ENCODE peak calls at places on chromosomes 3 and 15, in ten cellular contexts. R is spleen; T is lower lobe of right lung; I is right lobe of liver; M is psoas muscle; E is H1; Q is CD4-positive, alpha-beta T cell; P is fibroblast of lung; H is uterus; A is lung. G is an unnamed sample.

GRCh38 chr3:27138005-27138404 is 231.2 kb downstream of the NEK10 start:
- DNase-seq in H (no peak), P (no peak), I (no peak), R (no peak), A (no peak), E (no peak), M (no peak), Q (no peak), T (no peak), G (no peak)

GRCh38 chr3:64575211-64575844 is 112.5 kb downstream of the ADAMTS9 start:
- DNase-seq in R (no peak), P (peak; percentile 13), T (no peak), Q (no peak), M (no peak), H (no peak), E (no peak), I (no peak), A (no peak), G (no peak)

GRCh38 chr3:89577517-89578252 is 470.3 kb downstream of the EPHA3 start:
- DNase-seq in R (no peak), T (no peak), E (no peak), I (no peak), P (no peak), M (no peak), Q (no peak), H (no peak), A (no peak), G (no peak)

GRCh38 chr3:82610236-82610635 is 848.8 kb upstream of the GBE1 start:
- DNase-seq in T (no peak), H (no peak), A (no peak), E (no peak), M (no peak), R (no peak), Q (no peak), P (peak; percentile 21), I (no peak), G (no peak)

GRCh38 chr15:43934480-43934879 is 107.7 kb downstream of the WDR76 start:
- DNase-seq in R (no peak), A (no peak), E (no peak), T (no peak), P (peak; percentile 34), M (no peak), H (no peak), I (no peak), Q (no peak), G (no peak)

GRCh38 chr15:50773389-50773788 is 7.9 kb upstream of the SPPL2A start:
- DNase-seq in H (no peak), E (no peak), M (no peak), I (no peak), R (no peak), Q (no peak), A (no peak), P (peak; percentile 12), T (no peak), G (no peak)

GRCh38 chr3:194471863-194472262 is 14.9 kb downstream of the ATP13A3 start:
- DNase-seq in T (no peak), M (no peak), E (no peak), H (no peak), Q (no peak), P (no peak), R (no peak), A (no peak), I (no peak), G (no peak)

GRCh38 chr3:185253645-185254410 is at the start of gene EHHADH:
- DNase-seq in A (peak; percentile 81), P (peak; percentile 71), Q (peak; percentile 38), E (peak; percentile 61), M (peak; percentile 76), I (peak; percentile 94), T (peak; percentile 88), R (peak; percentile 94), H (peak; percentile 46), G (peak; percentile 10)

GRCh38 chr3:133996251-133996661 is 33.5 kb downstream of the SLCO2A1 start:
- DNase-seq in A (no peak), E (no peak), I (no peak), P (peak; percentile 13), H (no peak), T (no peak), R (no peak), M (no peak), Q (no peak), G (no peak)

DNA sequence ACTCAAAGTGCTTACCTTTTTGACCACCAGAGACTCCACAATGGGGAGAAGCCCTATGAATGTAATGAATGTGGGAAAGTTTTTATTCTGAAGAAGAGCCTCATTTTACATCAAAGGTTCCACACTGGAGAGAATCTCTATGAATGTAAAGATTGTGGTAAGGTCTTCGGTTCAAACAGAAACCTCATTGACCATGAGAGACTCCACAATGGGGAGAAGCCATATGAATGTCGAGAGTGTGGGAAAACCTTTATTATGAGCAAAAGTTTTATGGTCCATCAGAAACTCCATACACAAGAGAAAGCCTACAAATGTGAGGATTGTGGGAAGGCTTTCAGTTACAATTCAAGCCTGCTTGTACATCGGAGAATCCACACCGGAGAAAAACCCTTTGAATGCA is 5.5 kb upstream of the ZNF35 start:
- DNase-seq in I (no peak), E (no peak), R (no peak), Q (no peak), H (no peak), T (no peak), P (no peak), M (no peak), A (no peak), G (no peak)
- H3K9me3 ChIP-seq in I (no peaks in the 10 kb centered on the region), E (peaks cover 39% of the 10 kb centered on the region), R (peaks cover 68% of the 10 kb centered on the region), Q (peaks cover 84% of the 10 kb centered on the region), H (peaks cover 32% of the 10 kb centered on the region), T (peaks cover 53% of the 10 kb centered on the region), P (peaks cover 7% of the 10 kb centered on the region), M (peaks cover 53% of the 10 kb centered on the region), A (peaks cover 11% of the 10 kb centered on the region), G (peaks cover 32% of the 10 kb centered on the region)

GRCh38 chr15:39009740-39010139 is 445.1 kb upstream of the RASGRP1 start:
- DNase-seq in P (no peak), E (no peak), R (no peak), M (no peak), Q (no peak), T (no peak), H (no peak), A (no peak), I (no peak), G (no peak)
- H3K9me3 ChIP-seq in P (no peaks in the 10 kb centered on the region), E (peaks cover 26% of the 10 kb centered on the region), R (peaks cover 38% of the 10 kb centered on the region), M (peaks cover 11% of the 10 kb centered on the region), Q (peaks cover 9% of the 10 kb centered on the region), T (peaks cover 16% of the 10 kb centered on the region), H (peaks cover 12% of the 10 kb centered on the region), A (peaks cover 3% of the 10 kb centered on the region), I (no peaks in the 10 kb centered on the region), G (no peaks in the 10 kb centered on the region)

GRCh38 chr3:21105784-21106183 is 645.2 kb downstream of the ZNF385D start:
- DNase-seq in A (no peak), R (no peak), H (no peak), I (no peak), T (no peak), Q (no peak), M (no peak), P (no peak), E (no peak), G (no peak)
- H3K9me3 ChIP-seq in A (no peaks in the 10 kb centered on the region), R (peaks cover 19% of the 10 kb centered on the region), H (no peaks in the 10 kb centered on the region), I (no peaks in the 10 kb centered on the region), T (peaks cover 7% of the 10 kb centered on the region), Q (peaks cover 6% of the 10 kb centered on the region), M (peaks cover 6% of the 10 kb centered on the region), P (no peaks in the 10 kb centered on the region), E (no peaks in the 10 kb centered on the region), G (peaks cover 3% of the 10 kb centered on the region)

GRCh38 chr3:76550522-76551201 is 489.2 kb upstream of the ROBO2 start:
- DNase-seq in M (no peak), I (no peak), A (no peak), R (peak; percentile 64), E (no peak), T (no peak), Q (no peak), H (no peak), P (no peak), G (no peak)
- H3K9me3 ChIP-seq in M (no peaks in the 10 kb centered on the region), I (no peaks in the 10 kb centered on the region), A (peaks cover 9% of the 10 kb centered on the region), R (peaks cover 10% of the 10 kb centered on the region), E (no peaks in the 10 kb centered on the region), T (no peaks in the 10 kb centered on the region), Q (no peaks in the 10 kb centered on the region), H (no peaks in the 10 kb centered on the region), P (no peaks in the 10 kb centered on the region), G (no peaks in the 10 kb centered on the region)

DNA sequence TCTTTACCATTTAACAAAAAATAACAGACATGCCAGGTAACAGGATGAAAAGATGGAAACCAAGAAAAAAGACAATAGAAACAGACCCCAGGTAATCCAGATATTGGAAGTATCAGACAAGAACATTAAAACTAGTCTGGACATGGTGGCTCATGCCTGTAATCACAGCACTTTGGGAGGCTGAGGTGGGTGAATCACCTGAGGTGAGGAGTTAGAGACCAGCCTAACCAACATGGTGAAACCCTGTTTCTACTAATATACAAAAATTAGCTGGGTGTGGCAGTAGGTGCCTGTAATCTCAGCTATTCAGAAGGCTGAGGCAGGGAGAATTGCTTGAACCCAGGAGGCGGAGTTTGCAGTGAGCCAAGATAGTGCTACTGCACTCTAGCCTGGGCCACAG is 40.6 kb downstream of the ACAD9 start:
- DNase-seq in P (no peak), T (no peak), I (no peak), A (no peak), M (no peak), H (no peak), E (no peak), R (no peak), Q (no peak), G (no peak)
- H3K9me3 ChIP-seq in P (no peaks in the 10 kb centered on the region), T (peaks cover 11% of the 10 kb centered on the region), I (no peaks in the 10 kb centered on the region), A (peaks cover 3% of the 10 kb centered on the region), M (peaks cover 6% of the 10 kb centered on the region), H (no peaks in the 10 kb centered on the region), E (peaks cover 46% of the 10 kb centered on the region), R (peaks cover 25% of the 10 kb centered on the region), Q (no peaks in the 10 kb centered on the region), G (no peaks in the 10 kb centered on the region)

DNA sequence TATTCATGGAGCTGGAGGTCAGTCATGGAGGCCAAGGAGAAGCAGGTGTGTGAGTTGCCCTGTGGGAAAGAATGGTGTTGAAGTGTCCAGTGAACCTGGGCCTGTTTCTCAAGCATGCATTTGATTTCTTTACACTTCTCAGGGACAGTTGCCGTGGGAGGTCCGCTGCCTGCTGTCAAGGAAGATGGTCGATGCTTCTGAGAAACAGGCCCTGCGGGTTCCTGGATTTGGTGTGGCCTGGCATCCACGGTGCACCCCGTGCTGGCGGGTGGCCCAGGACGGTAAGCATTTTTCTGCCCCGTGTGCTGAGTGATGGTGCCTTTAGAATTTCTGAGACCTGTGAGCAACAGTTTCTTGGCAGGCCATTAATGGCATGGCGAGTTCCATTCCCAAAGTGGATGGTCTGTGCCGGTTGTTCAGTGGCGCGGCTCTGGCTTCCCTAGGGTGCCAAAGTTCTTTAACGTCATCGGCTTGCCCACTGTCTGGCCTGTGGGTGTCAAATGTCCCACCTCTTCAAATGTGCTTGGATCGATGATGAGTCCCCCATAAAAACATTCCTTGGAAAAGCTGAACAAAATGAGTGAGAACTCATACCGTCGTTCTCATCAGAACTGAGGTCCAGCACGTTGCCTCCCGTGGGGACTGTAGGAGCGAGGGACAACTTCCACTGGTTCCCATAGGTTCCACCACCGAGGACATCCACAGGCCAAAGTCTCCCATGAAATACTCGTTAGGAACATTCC is 107.2 kb downstream of the SNRPN start:
- DNase-seq in I (no peak), E (no peak), A (no peak), M (no peak), R (peak; percentile 46), T (peak; percentile 9), Q (no peak), H (peak; percentile 2), P (no peak), G (no peak)
- H3K9me3 ChIP-seq in I (no peaks in the 10 kb centered on the region), E (peaks cover 100% of the 10 kb centered on the region), A (peaks cover 100% of the 10 kb centered on the region), M (peaks cover 98% of the 10 kb centered on the region), R (peaks cover 100% of the 10 kb centered on the region), T (peaks cover 100% of the 10 kb centered on the region), Q (peaks cover 100% of the 10 kb centered on the region), H (peaks cover 98% of the 10 kb centered on the region), P (peaks cover 52% of the 10 kb centered on the region), G (peaks cover 51% of the 10 kb centered on the region)

G was measured in T-helper 17 cell.